ENCODE peak calls at places on chromosome 19, in four cellular contexts. B, M, J and Y are unnamed samples.

GRCh38 chr19:15452111-15453047 is 2.6 kb upstream of the WIZ start:
- DNase-seq in B (peak), M (peak), J (peak), Y (no peak)

GRCh38 chr19:5801796-5802616 is 2.9 kb upstream of the NRTN start:
- DNase-seq in B (peak), M (no peak), J (no peak), Y (no peak)

GRCh38 chr19:14097532-14098151 is 7.1 kb upstream of the SAMD1 start:
- DNase-seq in B (no peak), M (no peak), J (no peak), Y (no peak)

GRCh38 chr19:19202707-19203011 is 555 bp downstream of the NR2C2AP start:
- DNase-seq in B (no peak), M (no peak), J (no peak), Y (no peak)

GRCh38 chr19:53927745-53928144 is 18.7 kb downstream of the CACNG7 start:
- DNase-seq in B (peak), M (no peak), J (peak), Y (no peak)

GRCh38 chr19:28234637-28235036 is 978.3 kb downstream of the UQCRFS1 start:
- DNase-seq in B (no peak), M (no peak), J (no peak), Y (no peak)

GRCh38 chr19:11995174-11995573 is 30.3 kb downstream of the ZNF763 start:
- DNase-seq in B (peak), M (no peak), J (no peak), Y (no peak)

GRCh38 chr19:33290956-33291622 is 11.2 kb downstream of the CEBPA start:
- DNase-seq in B (no peak), M (no peak), J (no peak), Y (no peak)

GRCh38 chr19:40224342-40225148 is 1.9 kb downstream of the CCNP start:
- DNase-seq in B (no peak), M (peak), J (no peak), Y (no peak)

GRCh38 chr19:38793186-38793585 is 4.2 kb downstream of the LGALS7B start:
- DNase-seq in B (no peak), M (no peak), J (no peak), Y (no peak)

DNA sequence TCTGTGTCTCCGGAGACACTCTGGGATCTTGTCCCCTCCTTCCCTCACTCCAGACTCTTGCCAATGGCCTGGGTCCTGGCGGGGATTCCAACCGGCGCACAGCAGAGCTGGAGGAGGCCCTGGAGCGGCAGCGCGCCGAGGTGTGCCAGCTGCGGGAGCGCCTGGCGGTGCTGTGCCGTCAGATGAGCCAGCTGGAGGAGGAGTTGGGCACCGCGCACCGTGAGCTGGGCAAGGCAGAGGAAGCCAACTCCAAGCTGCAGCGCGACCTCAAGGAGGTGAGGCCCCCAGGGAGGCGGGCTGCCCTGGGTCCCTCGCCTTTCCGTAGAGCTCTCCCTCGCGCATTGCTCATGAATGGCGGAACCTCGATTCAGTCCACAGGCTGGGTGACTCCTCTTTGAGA is 11.0 kb downstream of the PPFIA3 start:
- DNase-seq in B (no peak), M (no peak), J (no peak), Y (no peak)
- TF ChIP-seq SIN3A in B (no peak), M (no peak), J (no peak), Y (no peak)

GRCh38 chr19:1992759-1993260 is 22.7 kb downstream of the BTBD2 start:
- DNase-seq in B (peak), M (no peak), J (no peak), Y (no peak)
- TF ChIP-seq TCF7L2 in B (no peak), M (no peak), J (no peak), Y (no peak)

GRCh38 chr19:7421941-7422744 is 66.7 kb downstream of the PEX11G start:
- DNase-seq in B (no peak), M (peak), J (no peak), Y (no peak)
- TF ChIP-seq SIN3A in B (no peak), M (no peak), J (no peak), Y (no peak)

GRCh38 chr19:46761418-46761831 is 15.2 kb upstream of the STRN4 start:
- DNase-seq in B (no peak), M (no peak), J (peak), Y (no peak)
- TF ChIP-seq TCF7L2 in B (no peak), M (no peak), J (no peak), Y (no peak)

DNA sequence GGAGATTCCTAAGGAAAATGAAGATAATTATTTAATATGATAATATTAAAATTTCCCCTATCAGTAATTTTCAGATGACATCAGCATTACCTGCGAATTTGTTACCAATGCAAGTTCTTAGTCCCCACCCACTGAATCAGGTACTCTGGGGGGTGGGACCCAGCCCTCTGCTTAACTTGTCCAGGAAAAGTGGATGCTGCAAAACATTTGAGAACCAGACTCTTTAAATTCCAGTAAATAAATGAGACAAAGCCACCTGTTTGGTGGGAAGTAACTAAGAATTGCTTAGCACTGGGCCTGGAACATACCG is 495 bp upstream of the ZNF599 start:
- DNase-seq in B (no peak), M (no peak), J (no peak), Y (no peak)
- TF ChIP-seq SIN3A in B (no peak), M (no peak), J (no peak), Y (no peak)